ENCODE peak calls at places on chromosomes 16 and 17, in six cellular contexts. Z, B, Q, F, I and O are unnamed samples. For H3K4me1 and H3K27me3, the result is how much of the 10 kb centered on the place peaks cover.

GRCh38 chr17:70100983-70101382 is 26.0 kb downstream of the KCNJ16 start:
- DNase-seq in Z (no peak), I (no peak), F (no peak), B (no peak), Q (no peak), O (no peak)

GRCh38 chr16:49763826-49764225 is 92.1 kb downstream of the ZNF423 start:
- DNase-seq in Q (no peak), F (no peak), Z (no peak), I (no peak), B (no peak), O (no peak)

GRCh38 chr17:28478940-28479615 is 5.6 kb downstream of the SLC13A2 start:
- DNase-seq in Z (no peak), Q (no peak), F (peak), I (no peak), B (no peak), O (peak)

GRCh38 chr17:77316191-77316641 is 175.4 kb downstream of the SEC14L1 start:
- DNase-seq in Q (peak), I (peak), B (no peak), F (peak), Z (no peak), O (peak)

GRCh38 chr16:21158208-21159110 is at the start of gene LDAF1:
- DNase-seq in Z (peak), F (peak), B (peak), I (peak), Q (peak), O (peak)

GRCh38 chr17:71632328-71632727 is 488.5 kb upstream of the SOX9 start:
- DNase-seq in B (no peak), Q (no peak), Z (no peak), I (no peak), F (no peak), O (no peak)

GRCh38 chr16:12544477-12545291 is 259.0 kb downstream of the CPPED1 start:
- DNase-seq in F (no peak), Z (no peak), I (no peak), Q (no peak), B (no peak), O (no peak)

GRCh38 chr17:35433075-35433894 is 985 bp upstream of the SLFN12 start:
- DNase-seq in Z (peak), B (peak), I (peak), Q (peak), F (no peak), O (peak)

GRCh38 chr16:86080982-86081381 is 182.0 kb downstream of the IRF8 start:
- DNase-seq in Q (no peak), I (no peak), F (no peak), B (no peak), Z (no peak), O (no peak)

GRCh38 chr17:64774888-64775600 is 112.9 kb upstream of the SMURF2 start:
- DNase-seq in Q (no peak), Z (no peak), B (no peak), I (no peak), F (no peak), O (no peak)

GRCh38 chr16:23368469-23368868 is 66.4 kb downstream of the SCNN1B start:
- DNase-seq in Q (no peak), I (no peak), B (no peak), F (no peak), Z (no peak), O (no peak)

GRCh38 chr17:73340093-73340596 is 28.3 kb upstream of the CDC42EP4 start:
- DNase-seq in B (no peak), Z (no peak), I (no peak), Q (peak), F (no peak), O (peak)

GRCh38 chr17:76179496-76180467 is 38.7 kb upstream of the FOXJ1 start:
- DNase-seq in Z (no peak), I (no peak), Q (no peak), B (peak), F (no peak), O (no peak)

GRCh38 chr16:59558679-59559078 is 824.6 kb upstream of the GOT2 start:
- DNase-seq in Q (no peak), B (no peak), F (no peak), I (no peak), Z (no peak), O (no peak)

GRCh38 chr16:8096211-8096610 is 494.1 kb downstream of the TMEM114 start:
- DNase-seq in F (no peak), Z (no peak), I (no peak), Q (no peak), B (no peak), O (no peak)

GRCh38 chr17:55743103-55743679 is 7.7 kb upstream of the PCTP start:
- DNase-seq in F (peak), B (peak), Q (no peak), I (no peak), Z (peak), O (no peak)

GRCh38 chr17:75126954-75127353 is 4.6 kb downstream of the NT5C start:
- DNase-seq in Q (no peak), I (no peak), B (no peak), Z (no peak), F (no peak), O (no peak)

GRCh38 chr16:86774931-86775330 is 196.6 kb downstream of the FOXL1 start:
- DNase-seq in Z (no peak), Q (no peak), B (no peak), I (no peak), F (no peak), O (no peak)

GRCh38 chr16:27169511-27170071 is 33.7 kb upstream of the KDM8 start:
- DNase-seq in Z (no peak), B (no peak), F (no peak), I (peak), Q (no peak), O (no peak)

GRCh38 chr17:45387739-45388138 is 44.9 kb downstream of the ARHGAP27 start:
- DNase-seq in Z (no peak), Q (no peak), F (no peak), B (no peak), I (no peak), O (no peak)

GRCh38 chr17:75459590-75460267 is 3.3 kb downstream of the TMEM94 start:
- DNase-seq in I (no peak), B (no peak), Z (no peak), F (no peak), Q (no peak), O (peak)

GRCh38 chr16:87713469-87714229 is 52.1 kb downstream of the KLHDC4 start:
- DNase-seq in F (no peak), Q (no peak), Z (no peak), I (no peak), B (no peak), O (peak)

GRCh38 chr16:46736695-46737094 is 11.4 kb downstream of the MYLK3 start:
- DNase-seq in Z (no peak), F (no peak), Q (no peak), I (no peak), B (no peak), O (no peak)

GRCh38 chr17:68694791-68695485 is 93.8 kb upstream of the FAM20A start:
- DNase-seq in Q (no peak), Z (no peak), I (no peak), F (no peak), B (no peak), O (no peak)

GRCh38 chr17:6061290-6061689 is 8.9 kb upstream of the WSCD1 start:
- DNase-seq in I (no peak), Q (no peak), Z (no peak), F (no peak), B (no peak), O (no peak)

GRCh38 chr17:38750044-38750311 is 1.8 kb upstream of the PCGF2 start:
- DNase-seq in I (no peak), F (no peak), B (no peak), Q (no peak), Z (no peak), O (no peak)

GRCh38 chr17:77899494-77899893 is 59.0 kb upstream of the TNRC6C start:
- DNase-seq in I (no peak), B (no peak), Q (no peak), Z (no peak), F (no peak), O (peak)

GRCh38 chr16:4692460-4693295 is 684 bp upstream of the NUDT16L1 start:
- DNase-seq in I (peak), Z (peak), Q (no peak), B (no peak), F (peak), O (no peak)

GRCh38 chr16:89945654-89946053 is 2.9 kb upstream of the DEF8 start:
- DNase-seq in Q (no peak), Z (no peak), F (no peak), B (no peak), I (peak), O (no peak)

GRCh38 chr17:77253611-77254051 is 112.9 kb downstream of the SEC14L1 start:
- DNase-seq in B (no peak), Q (no peak), Z (no peak), I (peak), F (no peak), O (no peak)

GRCh38 chr17:80789356-80789902 is 202.2 kb upstream of the CHMP6 start:
- DNase-seq in F (peak), I (no peak), Q (peak), B (no peak), Z (peak), O (no peak)

GRCh38 chr16:87855852-87856715 is 13.2 kb downstream of the SLC7A5 start:
- DNase-seq in F (peak), Z (peak), I (no peak), B (no peak), Q (no peak), O (peak)

GRCh38 chr16:28317040-28317880 is 24.9 kb downstream of the SBK1 start:
- DNase-seq in I (peak), F (peak), Q (no peak), Z (peak), B (peak), O (peak)

GRCh38 chr17:77208217-77208808 is 67.5 kb downstream of the SEC14L1 start:
- DNase-seq in Q (peak), B (no peak), Z (peak), I (peak), F (peak), O (no peak)

GRCh38 chr16:69150146-69150865 is 17.9 kb downstream of the UTP4 start:
- DNase-seq in Z (no peak), F (no peak), Q (peak), B (peak), I (peak), O (no peak)

GRCh38 chr16:66551362-66551761 is 1.0 kb upstream of the CKLF start:
- DNase-seq in Q (no peak), Z (no peak), F (no peak), I (peak), B (peak), O (no peak)
- H3K4me1 ChIP-seq in Q (under half), Z (half or more), F (under half), I (under half), B (under half), O (under half)

GRCh38 chr17:970388-970768 is 9.2 kb downstream of the NXN start:
- DNase-seq in B (no peak), F (no peak), I (no peak), Z (no peak), Q (no peak), O (no peak)
- H3K27me3 ChIP-seq in B (half or more), F (under half), I (under half), Z (under half), Q (under half), O (under half)

GRCh38 chr17:15453246-15453645 is 14.2 kb downstream of the CDRT4 start:
- DNase-seq in I (no peak), B (no peak), Z (no peak), F (no peak), Q (no peak), O (no peak)
- TF ChIP-seq CTCF in I (no peak), B (no peak), Z (no peak), F (no peak), Q (no peak), O (no peak)

GRCh38 chr17:79624658-79625478 is 14.0 kb upstream of the RBFOX3 start:
- DNase-seq in I (no peak), Q (peak), Z (no peak), F (peak), B (no peak), O (peak)
- H3K4me1 ChIP-seq in I (under half), Q (under half), Z (under half), F (under half), B (under half), O (under half)

DNA sequence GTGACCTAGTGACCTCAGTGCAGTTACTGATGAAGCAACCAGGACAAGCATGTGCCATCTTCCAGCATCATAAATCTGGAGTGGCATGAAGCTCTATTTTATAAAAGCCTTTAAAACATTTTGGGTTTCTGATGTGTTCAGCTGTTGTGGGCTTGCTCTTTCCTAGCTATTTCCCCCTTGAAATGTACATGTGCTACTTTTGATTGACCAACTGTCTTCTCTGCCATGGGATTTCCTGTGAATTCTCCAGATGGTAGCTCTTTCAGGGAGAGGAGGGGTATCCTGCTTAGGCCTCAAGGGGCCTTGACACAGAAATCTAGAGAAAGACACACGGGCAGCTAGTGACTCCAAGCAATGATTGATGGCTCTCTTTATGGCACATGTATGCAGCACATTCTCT is 1.9 kb upstream of the ASIC2 start:
- DNase-seq in I (no peak), F (no peak), Q (no peak), Z (no peak), B (no peak), O (no peak)
- H3K27me3 ChIP-seq in I (half or more), F (under half), Q (under half), Z (half or more), B (under half), O (under half)